ENCODE peak calls at places on chromosomes 5 and 9, in nine cellular contexts. U is glomerular endothelial cell; F is T-helper 22 cell; Y is astrocyte of the spinal cord; P is stimulated activated CD4-positive, alpha-beta T cell treated with anti-CD3 and anti-CD28 coated beads, Interleukin-4, amount 100 ng/mL, for 24 hours; K is GM20000; Z is left colon; M is stomach; C is ureter. N is an unnamed sample.

GRCh38 chr5:151182976-151183375 is 25.4 kb upstream of the ANXA6 start:
- DNase-seq in U (no peak), F (no peak), Y (no peak), P (no peak), K (no peak), Z (no peak), M (no peak), C (no peak), N (no peak)

GRCh38 chr5:146388418-146388817 is 49.8 kb downstream of the POU4F3 start:
- DNase-seq in U (no peak), F (no peak), Y (peak; percentile 54), P (no peak), K (no peak), Z (no peak), M (no peak), C (no peak), N (no peak)

GRCh38 chr5:43704243-43704642 is 101.3 kb downstream of the NNT start:
- DNase-seq in U (no peak), F (no peak), Y (no peak), P (no peak), K (no peak), Z (no peak), M (no peak), C (no peak), N (no peak)

GRCh38 chr5:42064821-42065220 is 139.7 kb downstream of the FBXO4 start:
- DNase-seq in U (no peak), F (no peak), Y (no peak), P (no peak), K (no peak), Z (no peak), M (no peak), C (no peak), N (no peak)

GRCh38 chr5:151739939-151740335 is 18.5 kb downstream of the ATOX1 start:
- DNase-seq in U (no peak), F (no peak), Y (peak; percentile 92), P (no peak), K (no peak), Z (no peak), M (no peak), C (no peak), N (no peak)

GRCh38 chr5:111194925-111195324 is 29.3 kb upstream of the CAMK4 start:
- DNase-seq in U (no peak), F (no peak), Y (no peak), P (no peak), K (no peak), Z (no peak), M (no peak), C (no peak), N (no peak)

GRCh38 chr9:88579363-88579715 is 44.4 kb downstream of the NXNL2 start:
- DNase-seq in U (no peak), F (no peak), Y (no peak), P (no peak), K (no peak), Z (no peak), M (no peak), C (no peak), N (no peak)

GRCh38 chr9:91360551-91361293 is 996 bp downstream of the AUH start:
- DNase-seq in U (no peak), F (no peak), Y (peak; percentile 14), P (no peak), K (peak; percentile 40), Z (no peak), M (no peak), C (no peak), N (no peak)

GRCh38 chr5:146993876-146994530 is 115.4 kb upstream of the PPP2R2B start:
- DNase-seq in U (no peak), F (no peak), Y (peak; percentile 60), P (no peak), K (no peak), Z (no peak), M (no peak), C (no peak), N (no peak)

GRCh38 chr9:84111726-84112125 is 131.1 kb downstream of the RMI1 start:
- DNase-seq in U (no peak), F (no peak), Y (peak; percentile 33), P (no peak), K (no peak), Z (no peak), M (no peak), C (no peak), N (no peak)

GRCh38 chr5:127572930-127573329 is 55.5 kb downstream of the PRRC1 start:
- DNase-seq in U (no peak), F (no peak), Y (no peak), P (no peak), K (no peak), Z (no peak), M (no peak), C (no peak), N (no peak)

GRCh38 chr9:38066907-38067610 is 2.0 kb downstream of the SHB start:
- DNase-seq in U (no peak), F (no peak), Y (peak; percentile 38), P (peak; percentile 14), K (peak; percentile 32), Z (peak; percentile 84), M (peak; percentile 79), C (peak; percentile 85), N (no peak)

GRCh38 chr5:44807269-44807668 is 1.5 kb upstream of the MRPS30 start:
- DNase-seq in U (no peak), F (no peak), Y (no peak), P (no peak), K (no peak), Z (no peak), M (no peak), C (no peak), N (no peak)

GRCh38 chr5:178515019-178515418 is 75.2 kb downstream of the COL23A1 start:
- DNase-seq in U (no peak), F (no peak), Y (no peak), P (no peak), K (no peak), Z (no peak), M (no peak), C (no peak), N (no peak)

GRCh38 chr5:88669314-88669713 is 213.7 kb downstream of the MEF2C start:
- DNase-seq in U (no peak), F (no peak), Y (peak; percentile 45), P (no peak), K (no peak), Z (no peak), M (no peak), C (no peak), N (no peak)

GRCh38 chr5:79503794-79504495 is 10.0 kb downstream of the HOMER1 start:
- DNase-seq in U (no peak), F (no peak), Y (no peak), P (no peak), K (no peak), Z (no peak), M (no peak), C (no peak), N (no peak)

GRCh38 chr5:157449011-157449723 is 10.8 kb upstream of the NIPAL4 start:
- DNase-seq in U (no peak), F (no peak), Y (no peak), P (no peak), K (no peak), Z (peak; percentile 68), M (peak; percentile 80), C (peak; percentile 76), N (no peak)

GRCh38 chr9:16406536-16407225 is 463.8 kb downstream of the BNC2 start:
- DNase-seq in U (no peak), F (no peak), Y (no peak), P (no peak), K (no peak), Z (no peak), M (no peak), C (no peak), N (no peak)

GRCh38 chr5:56309262-56309826 is 76.2 kb upstream of the ANKRD55 start:
- DNase-seq in U (no peak), F (no peak), Y (no peak), P (no peak), K (no peak), Z (no peak), M (no peak), C (no peak), N (no peak)

GRCh38 chr9:6224393-6225154 is 9.0 kb downstream of the IL33 start:
- DNase-seq in U (no peak), F (no peak), Y (no peak), P (no peak), K (no peak), Z (no peak), M (no peak), C (no peak), N (no peak)

GRCh38 chr9:76221423-76221822 is 172.8 kb downstream of the RFK start:
- DNase-seq in U (no peak), F (no peak), Y (no peak), P (no peak), K (no peak), Z (no peak), M (no peak), C (no peak), N (no peak)

GRCh38 chr9:92481029-92481633 is 1.2 kb downstream of the ASPN start:
- DNase-seq in U (no peak), F (no peak), Y (peak; percentile 27), P (no peak), K (peak; percentile 17), Z (no peak), M (no peak), C (no peak), N (no peak)

GRCh38 chr5:132807163-132807838 is 5.8 kb upstream of the SOWAHA start:
- DNase-seq in U (no peak), F (no peak), Y (no peak), P (no peak), K (no peak), Z (peak; percentile 94), M (peak; percentile 77), C (no peak), N (no peak)

GRCh38 chr9:126719677-126720435 is 85.0 kb upstream of the ZBTB43 start:
- DNase-seq in U (no peak), F (peak; percentile 84), Y (peak; percentile 47), P (peak; percentile 87), K (peak; percentile 72), Z (peak; percentile 73), M (peak; percentile 53), C (peak; percentile 89), N (peak; percentile 84)

GRCh38 chr5:14039063-14039462 is 94.6 kb upstream of the DNAH5 start:
- DNase-seq in U (no peak), F (no peak), Y (peak; percentile 45), P (no peak), K (no peak), Z (no peak), M (no peak), C (no peak), N (no peak)

GRCh38 chr9:106405871-106406435 is 457.0 kb upstream of the ZNF462 start:
- DNase-seq in U (no peak), F (no peak), Y (peak; percentile 36), P (no peak), K (no peak), Z (no peak), M (no peak), C (no peak), N (no peak)

GRCh38 chr5:149357370-149358293 is at the start of gene PCYOX1L:
- DNase-seq in U (no peak), F (peak; percentile 91), Y (peak; percentile 95), P (peak; percentile 99), K (peak; percentile 97), Z (peak; percentile 97), M (peak; percentile 96), C (peak; percentile 95), N (peak; percentile 94)

GRCh38 chr9:27198175-27198574 is 89.2 kb downstream of the TEK start:
- DNase-seq in U (no peak), F (no peak), Y (no peak), P (no peak), K (no peak), Z (no peak), M (no peak), C (no peak), N (no peak)

GRCh38 chr9:82781965-82782392 is 281.0 kb downstream of the RASEF start:
- DNase-seq in U (no peak), F (no peak), Y (no peak), P (no peak), K (no peak), Z (no peak), M (no peak), C (no peak), N (no peak)

GRCh38 chr9:93224591-93224990 is 40.7 kb downstream of the WNK2 start:
- DNase-seq in U (no peak), F (no peak), Y (no peak), P (no peak), K (no peak), Z (no peak), M (no peak), C (no peak), N (no peak)

GRCh38 chr9:85703398-85703797 is 38.4 kb downstream of the AGTPBP1 start:
- DNase-seq in U (no peak), F (no peak), Y (no peak), P (no peak), K (no peak), Z (no peak), M (no peak), C (no peak), N (no peak)